ENCODE peak calls at places on chromosomes 4 and X, in five cellular contexts. V is COLO829, X is NCI-H1694 treated with DMSO at 0.1 percent for 48 hours, T is NCI-H524 treated with DMSO at 0.1 percent for 48 hours, B is neuronal stem cell. U is an unnamed sample.

GRCh38 chr4:174259580-174259979 is 23.9 kb downstream of the FBXO8 start:
- DNase-seq in V (no peak), X (no peak), T (no peak), B (no peak), U (no peak)

GRCh38 chr4:88765729-88766128 is 68.1 kb upstream of the NAP1L5 start:
- DNase-seq in V (peak; percentile 66), B (no peak), T (no peak), X (no peak), U (no peak)

GRCh38 chrX:108044554-108045256 is at the start of gene VSIG1:
- DNase-seq in T (no peak), V (no peak), X (no peak), B (no peak), U (no peak)

GRCh38 chrX:15524417-15524816 is 23.8 kb downstream of the BMX start:
- DNase-seq in T (no peak), X (no peak), V (no peak), B (no peak), U (no peak)

GRCh38 chr4:143581331-143581961 is 67.9 kb downstream of the SMARCA5 start:
- DNase-seq in B (no peak), T (no peak), X (peak; percentile 12), V (no peak), U (no peak)

GRCh38 chr4:107654694-107655093 is 65.3 kb downstream of the PAPSS1 start:
- DNase-seq in X (no peak), B (peak; percentile 8), T (no peak), V (no peak), U (no peak)

GRCh38 chr4:173524218-173525117 is 5.6 kb downstream of the HAND2 start:
- DNase-seq in X (no peak), B (no peak), T (no peak), V (no peak), U (no peak)

GRCh38 chr4:67897686-67898085 is 13.9 kb upstream of the TMPRSS11D start:
- DNase-seq in V (no peak), B (no peak), X (no peak), T (no peak), U (no peak)

GRCh38 chr4:53196872-53197759 is 168.7 kb downstream of the SCFD2 start:
- DNase-seq in B (peak; percentile 74), V (peak; percentile 70), X (peak; percentile 39), T (peak; percentile 13), U (peak; percentile 0)

GRCh38 chr4:155688211-155688610 is 21.6 kb downstream of the GUCY1A1 start:
- DNase-seq in V (no peak), T (no peak), B (no peak), X (no peak), U (no peak)

GRCh38 chr4:38784141-38784540 is 1.4 kb upstream of the TLR10 start:
- DNase-seq in T (no peak), X (no peak), V (no peak), B (no peak), U (no peak)

GRCh38 chr4:153153339-153153851 is 50.8 kb upstream of the TRIM2 start:
- DNase-seq in X (peak; percentile 50), B (no peak), V (no peak), T (no peak), U (peak; percentile 45)

GRCh38 chr4:123113193-123113592 is 190.8 kb upstream of the NUDT6 start:
- DNase-seq in X (no peak), V (no peak), T (no peak), B (no peak), U (no peak)

GRCh38 chrX:15497865-15498264 is 2.7 kb upstream of the BMX start:
- DNase-seq in X (peak; percentile 53), T (no peak), V (peak; percentile 60), B (peak; percentile 39), U (no peak)

GRCh38 chr4:8248091-8248490 is 21.5 kb upstream of the HTRA3 start:
- DNase-seq in T (no peak), X (no peak), V (no peak), B (no peak), U (no peak)

GRCh38 chr4:119589165-119589564 is 39.4 kb downstream of the PDE5A start:
- DNase-seq in X (no peak), T (no peak), V (no peak), B (no peak), U (no peak)

GRCh38 chr4:789571-790465 is 36.1 kb downstream of the CPLX1 start:
- DNase-seq in V (no peak), T (no peak), B (no peak), X (no peak), U (no peak)

GRCh38 chr4:82124365-82124764 is 249.4 kb downstream of the HNRNPD start:
- DNase-seq in T (no peak), X (no peak), B (no peak), V (no peak), U (no peak)

GRCh38 chrX:13360146-13360545 is 40.3 kb upstream of the ATXN3L start:
- DNase-seq in X (no peak), B (no peak), V (no peak), T (peak; percentile 78), U (peak; percentile 33)

GRCh38 chr4:141350122-141350904 is 129.6 kb downstream of the ZNF330 start:
- DNase-seq in B (no peak), X (no peak), T (no peak), V (peak; percentile 85), U (no peak)

GRCh38 chr4:73852771-73853170 is 325 bp upstream of the PF4V1 start:
- DNase-seq in X (no peak), T (no peak), V (no peak), B (no peak), U (no peak)

GRCh38 chr4:10180603-10180926 is 64.0 kb upstream of the WDR1 start:
- DNase-seq in T (no peak), B (no peak), V (no peak), X (no peak), U (no peak)

GRCh38 chrX:97374266-97374665 is 490.6 kb downstream of the RPA4 start:
- DNase-seq in X (no peak), B (no peak), T (no peak), V (no peak), U (no peak)

GRCh38 chr4:24965627-24966026 is 52.8 kb upstream of the CCDC149 start:
- DNase-seq in B (peak; percentile 35), X (no peak), T (no peak), V (no peak), U (no peak)

GRCh38 chr4:163548481-163549243 is 54.2 kb downstream of the TMA16 start:
- DNase-seq in B (peak; percentile 21), X (peak; percentile 26), T (no peak), V (peak; percentile 85), U (peak; percentile 12)

GRCh38 chr4:95627004-95627403 is 78.2 kb upstream of the UNC5C start:
- DNase-seq in T (no peak), B (no peak), V (no peak), X (no peak), U (no peak)

GRCh38 chrX:72306851-72307645 is 1.3 kb upstream of the CITED1 start:
- DNase-seq in V (peak; percentile 74), X (peak; percentile 57), B (peak; percentile 56), T (peak; percentile 76), U (peak; percentile 56)

GRCh38 chrX:64908121-64908520 is 68.1 kb downstream of the ZC4H2 start:
- DNase-seq in V (no peak), X (no peak), T (no peak), B (no peak), U (no peak)

GRCh38 chr4:173367285-173367684 is 3.5 kb upstream of the SAP30 start:
- DNase-seq in T (no peak), X (no peak), B (no peak), V (no peak), U (no peak)

GRCh38 chr4:128130621-128131020 is 69.5 kb downstream of the LARP1B start:
- DNase-seq in T (no peak), V (no peak), B (no peak), X (no peak), U (no peak)

GRCh38 chrX:9880237-9880636 is 86.9 kb upstream of the CLDN34 start:
- DNase-seq in V (no peak), T (no peak), X (no peak), B (no peak), U (no peak)

GRCh38 chr4:141058739-141059507 is 74.3 kb downstream of the RNF150 start:
- DNase-seq in T (no peak), B (no peak), X (no peak), V (no peak), U (no peak)

GRCh38 chr4:103197765-103198110 is 405 bp downstream of the CENPE start:
- DNase-seq in X (no peak), V (no peak), T (no peak), B (no peak), U (no peak)

GRCh38 chr4:93791570-93792195 is 36.9 kb upstream of the ATOH1 start:
- DNase-seq in T (no peak), B (peak; percentile 68), V (peak; percentile 63), X (peak; percentile 46), U (peak; percentile 29)

U was measured in NCI-H2171.